ENCODE peak calls at places on chromosome 18, in six cellular contexts. One of them, this sample, is unnamed.

GRCh38 chr18:52326001-52326400 is 14.0 kb upstream of the DCC start:
- DNase-seq in neural crest cell: no peak
- DNase-seq in stimulated activated CD8-positive, alpha-beta memory T cell treated with anti-CD3 and anti-CD28 coated beads, Interleukin-4, amount 100 ng/mL, for 24 hours: no peak
- DNase-seq in hepatic stellate cell: no peak
- DNase-seq in WTC11: no peak
- DNase-seq in epithelial cell of esophagus: no peak
- DNase-seq in this sample: peak

GRCh38 chr18:8052237-8052701 is 485.2 kb downstream of the PTPRM start:
- DNase-seq in hepatic stellate cell: no peak
- DNase-seq in neural crest cell: no peak
- DNase-seq in WTC11: no peak
- DNase-seq in epithelial cell of esophagus: peak
- DNase-seq in stimulated activated CD8-positive, alpha-beta memory T cell treated with anti-CD3 and anti-CD28 coated beads, Interleukin-4, amount 100 ng/mL, for 24 hours: no peak
- DNase-seq in this sample: no peak

GRCh38 chr18:3037423-3037915 is 24.5 kb upstream of the LPIN2 start:
- DNase-seq in epithelial cell of esophagus: peak
- DNase-seq in stimulated activated CD8-positive, alpha-beta memory T cell treated with anti-CD3 and anti-CD28 coated beads, Interleukin-4, amount 100 ng/mL, for 24 hours: no peak
- DNase-seq in WTC11: no peak
- DNase-seq in neural crest cell: no peak
- DNase-seq in hepatic stellate cell: peak
- DNase-seq in this sample: peak

GRCh38 chr18:44740000-44740399 is 59.3 kb downstream of the SETBP1 start:
- DNase-seq in WTC11: no peak
- DNase-seq in epithelial cell of esophagus: peak
- DNase-seq in stimulated activated CD8-positive, alpha-beta memory T cell treated with anti-CD3 and anti-CD28 coated beads, Interleukin-4, amount 100 ng/mL, for 24 hours: no peak
- DNase-seq in hepatic stellate cell: no peak
- DNase-seq in neural crest cell: no peak
- DNase-seq in this sample: peak

GRCh38 chr18:50104421-50104820 is 90.5 kb downstream of the MYO5B start:
- DNase-seq in WTC11: no peak
- DNase-seq in neural crest cell: no peak
- DNase-seq in stimulated activated CD8-positive, alpha-beta memory T cell treated with anti-CD3 and anti-CD28 coated beads, Interleukin-4, amount 100 ng/mL, for 24 hours: no peak
- DNase-seq in hepatic stellate cell: no peak
- DNase-seq in epithelial cell of esophagus: peak
- DNase-seq in this sample: peak

GRCh38 chr18:32919799-32920198 is 147.0 kb upstream of the KLHL14 start:
- DNase-seq in neural crest cell: no peak
- DNase-seq in hepatic stellate cell: no peak
- DNase-seq in stimulated activated CD8-positive, alpha-beta memory T cell treated with anti-CD3 and anti-CD28 coated beads, Interleukin-4, amount 100 ng/mL, for 24 hours: no peak
- DNase-seq in epithelial cell of esophagus: peak
- DNase-seq in WTC11: peak
- DNase-seq in this sample: peak

GRCh38 chr18:28065031-28065792 is 111.7 kb downstream of the CDH2 start:
- DNase-seq in epithelial cell of esophagus: peak
- DNase-seq in WTC11: no peak
- DNase-seq in stimulated activated CD8-positive, alpha-beta memory T cell treated with anti-CD3 and anti-CD28 coated beads, Interleukin-4, amount 100 ng/mL, for 24 hours: no peak
- DNase-seq in hepatic stellate cell: peak
- DNase-seq in neural crest cell: no peak
- DNase-seq in this sample: peak

GRCh38 chr18:23207994-23208393 is 72.7 kb downstream of the CABLES1 start:
- DNase-seq in neural crest cell: no peak
- DNase-seq in hepatic stellate cell: no peak
- DNase-seq in WTC11: no peak
- DNase-seq in epithelial cell of esophagus: no peak
- DNase-seq in stimulated activated CD8-positive, alpha-beta memory T cell treated with anti-CD3 and anti-CD28 coated beads, Interleukin-4, amount 100 ng/mL, for 24 hours: no peak
- DNase-seq in this sample: no peak

GRCh38 chr18:52070295-52070756 is 269.7 kb upstream of the DCC start:
- DNase-seq in hepatic stellate cell: no peak
- DNase-seq in stimulated activated CD8-positive, alpha-beta memory T cell treated with anti-CD3 and anti-CD28 coated beads, Interleukin-4, amount 100 ng/mL, for 24 hours: no peak
- DNase-seq in neural crest cell: no peak
- DNase-seq in epithelial cell of esophagus: no peak
- DNase-seq in WTC11: no peak
- DNase-seq in this sample: peak

GRCh38 chr18:5462227-5462626 is 81.6 kb downstream of the EPB41L3 start:
- DNase-seq in hepatic stellate cell: no peak
- DNase-seq in stimulated activated CD8-positive, alpha-beta memory T cell treated with anti-CD3 and anti-CD28 coated beads, Interleukin-4, amount 100 ng/mL, for 24 hours: no peak
- DNase-seq in epithelial cell of esophagus: no peak
- DNase-seq in neural crest cell: no peak
- DNase-seq in WTC11: no peak
- DNase-seq in this sample: no peak

GRCh38 chr18:54950221-54950620 is 9.0 kb downstream of the CCDC68 start:
- DNase-seq in epithelial cell of esophagus: peak
- DNase-seq in WTC11: no peak
- DNase-seq in hepatic stellate cell: no peak
- DNase-seq in stimulated activated CD8-positive, alpha-beta memory T cell treated with anti-CD3 and anti-CD28 coated beads, Interleukin-4, amount 100 ng/mL, for 24 hours: no peak
- DNase-seq in neural crest cell: no peak
- DNase-seq in this sample: peak

GRCh38 chr18:62339106-62339988 is 14.2 kb downstream of the TNFRSF11A start:
- DNase-seq in WTC11: peak
- DNase-seq in stimulated activated CD8-positive, alpha-beta memory T cell treated with anti-CD3 and anti-CD28 coated beads, Interleukin-4, amount 100 ng/mL, for 24 hours: no peak
- DNase-seq in neural crest cell: no peak
- DNase-seq in hepatic stellate cell: no peak
- DNase-seq in epithelial cell of esophagus: peak
- DNase-seq in this sample: peak

GRCh38 chr18:49111191-49111988 is 160.6 kb upstream of the SMAD7 start:
- DNase-seq in epithelial cell of esophagus: no peak
- DNase-seq in hepatic stellate cell: no peak
- DNase-seq in WTC11: no peak
- DNase-seq in neural crest cell: no peak
- DNase-seq in stimulated activated CD8-positive, alpha-beta memory T cell treated with anti-CD3 and anti-CD28 coated beads, Interleukin-4, amount 100 ng/mL, for 24 hours: no peak
- DNase-seq in this sample: peak

GRCh38 chr18:49839012-49839411 is 25.7 kb upstream of the ACAA2 start:
- DNase-seq in WTC11: no peak
- DNase-seq in hepatic stellate cell: no peak
- DNase-seq in epithelial cell of esophagus: peak
- DNase-seq in stimulated activated CD8-positive, alpha-beta memory T cell treated with anti-CD3 and anti-CD28 coated beads, Interleukin-4, amount 100 ng/mL, for 24 hours: no peak
- DNase-seq in neural crest cell: no peak
- DNase-seq in this sample: peak

GRCh38 chr18:62877448-62878221 is 162.3 kb downstream of the PHLPP1 start:
- DNase-seq in stimulated activated CD8-positive, alpha-beta memory T cell treated with anti-CD3 and anti-CD28 coated beads, Interleukin-4, amount 100 ng/mL, for 24 hours: no peak
- DNase-seq in WTC11: peak
- DNase-seq in neural crest cell: no peak
- DNase-seq in epithelial cell of esophagus: no peak
- DNase-seq in hepatic stellate cell: peak
- DNase-seq in this sample: peak

GRCh38 chr18:79405781-79406575 is 10.2 kb downstream of the NFATC1 start:
- DNase-seq in hepatic stellate cell: no peak
- DNase-seq in neural crest cell: no peak
- DNase-seq in WTC11: no peak
- DNase-seq in epithelial cell of esophagus: no peak
- DNase-seq in stimulated activated CD8-positive, alpha-beta memory T cell treated with anti-CD3 and anti-CD28 coated beads, Interleukin-4, amount 100 ng/mL, for 24 hours: peak
- DNase-seq in this sample: no peak

GRCh38 chr18:11489266-11489899 is 120.0 kb upstream of the SLC35G4 start:
- DNase-seq in epithelial cell of esophagus: no peak
- DNase-seq in stimulated activated CD8-positive, alpha-beta memory T cell treated with anti-CD3 and anti-CD28 coated beads, Interleukin-4, amount 100 ng/mL, for 24 hours: no peak
- DNase-seq in hepatic stellate cell: no peak
- DNase-seq in WTC11: no peak
- DNase-seq in neural crest cell: no peak
- DNase-seq in this sample: no peak

GRCh38 chr18:46794607-46795006 is 37.8 kb upstream of the ST8SIA5 start:
- DNase-seq in stimulated activated CD8-positive, alpha-beta memory T cell treated with anti-CD3 and anti-CD28 coated beads, Interleukin-4, amount 100 ng/mL, for 24 hours: no peak
- DNase-seq in hepatic stellate cell: no peak
- DNase-seq in neural crest cell: no peak
- DNase-seq in epithelial cell of esophagus: no peak
- DNase-seq in WTC11: no peak
- DNase-seq in this sample: no peak

GRCh38 chr18:36688020-36688965 is 140.5 kb downstream of the TPGS2 start:
- DNase-seq in epithelial cell of esophagus: peak
- DNase-seq in WTC11: peak
- DNase-seq in neural crest cell: peak
- DNase-seq in hepatic stellate cell: peak
- DNase-seq in stimulated activated CD8-positive, alpha-beta memory T cell treated with anti-CD3 and anti-CD28 coated beads, Interleukin-4, amount 100 ng/mL, for 24 hours: peak
- DNase-seq in this sample: peak

GRCh38 chr18:78525364-78526111 is 454.1 kb upstream of the SALL3 start:
- DNase-seq in epithelial cell of esophagus: no peak
- DNase-seq in WTC11: no peak
- DNase-seq in hepatic stellate cell: no peak
- DNase-seq in stimulated activated CD8-positive, alpha-beta memory T cell treated with anti-CD3 and anti-CD28 coated beads, Interleukin-4, amount 100 ng/mL, for 24 hours: no peak
- DNase-seq in neural crest cell: no peak
- DNase-seq in this sample: no peak

GRCh38 chr18:55706893-55707292 is 118.9 kb upstream of the TCF4 start:
- DNase-seq in neural crest cell: no peak
- DNase-seq in stimulated activated CD8-positive, alpha-beta memory T cell treated with anti-CD3 and anti-CD28 coated beads, Interleukin-4, amount 100 ng/mL, for 24 hours: no peak
- DNase-seq in epithelial cell of esophagus: peak
- DNase-seq in hepatic stellate cell: peak
- DNase-seq in WTC11: no peak
- DNase-seq in this sample: no peak

GRCh38 chr18:79823120-79823519 is 25.4 kb downstream of the KCNG2 start:
- DNase-seq in WTC11: no peak
- DNase-seq in stimulated activated CD8-positive, alpha-beta memory T cell treated with anti-CD3 and anti-CD28 coated beads, Interleukin-4, amount 100 ng/mL, for 24 hours: no peak
- DNase-seq in neural crest cell: no peak
- DNase-seq in epithelial cell of esophagus: no peak
- DNase-seq in hepatic stellate cell: no peak
- DNase-seq in this sample: no peak

GRCh38 chr18:56861244-56861643 is 210.1 kb downstream of the WDR7 start:
- DNase-seq in neural crest cell: no peak
- DNase-seq in WTC11: no peak
- DNase-seq in hepatic stellate cell: no peak
- DNase-seq in epithelial cell of esophagus: no peak
- DNase-seq in stimulated activated CD8-positive, alpha-beta memory T cell treated with anti-CD3 and anti-CD28 coated beads, Interleukin-4, amount 100 ng/mL, for 24 hours: no peak
- DNase-seq in this sample: no peak

GRCh38 chr18:80109676-80110078 is 615 bp downstream of the ADNP2 start:
- DNase-seq in stimulated activated CD8-positive, alpha-beta memory T cell treated with anti-CD3 and anti-CD28 coated beads, Interleukin-4, amount 100 ng/mL, for 24 hours: no peak
- DNase-seq in hepatic stellate cell: peak
- DNase-seq in WTC11: peak
- DNase-seq in epithelial cell of esophagus: peak
- DNase-seq in neural crest cell: peak
- DNase-seq in this sample: peak

GRCh38 chr18:24878289-24878688 is 417.9 kb downstream of the HRH4 start:
- DNase-seq in WTC11: no peak
- DNase-seq in neural crest cell: peak
- DNase-seq in hepatic stellate cell: peak
- DNase-seq in epithelial cell of esophagus: peak
- DNase-seq in stimulated activated CD8-positive, alpha-beta memory T cell treated with anti-CD3 and anti-CD28 coated beads, Interleukin-4, amount 100 ng/mL, for 24 hours: no peak
- DNase-seq in this sample: peak

GRCh38 chr18:76657428-76657827 is 162.4 kb upstream of the ZNF516 start:
- DNase-seq in neural crest cell: no peak
- DNase-seq in WTC11: no peak
- DNase-seq in epithelial cell of esophagus: no peak
- DNase-seq in stimulated activated CD8-positive, alpha-beta memory T cell treated with anti-CD3 and anti-CD28 coated beads, Interleukin-4, amount 100 ng/mL, for 24 hours: no peak
- DNase-seq in hepatic stellate cell: no peak
- DNase-seq in this sample: no peak

GRCh38 chr18:44464401-44465185 is 216.1 kb upstream of the SETBP1 start:
- DNase-seq in hepatic stellate cell: no peak
- DNase-seq in stimulated activated CD8-positive, alpha-beta memory T cell treated with anti-CD3 and anti-CD28 coated beads, Interleukin-4, amount 100 ng/mL, for 24 hours: no peak
- DNase-seq in epithelial cell of esophagus: peak
- DNase-seq in neural crest cell: no peak
- DNase-seq in WTC11: no peak
- DNase-seq in this sample: peak

GRCh38 chr18:21179590-21180220 is 62.3 kb upstream of the GREB1L start:
- DNase-seq in WTC11: peak
- DNase-seq in stimulated activated CD8-positive, alpha-beta memory T cell treated with anti-CD3 and anti-CD28 coated beads, Interleukin-4, amount 100 ng/mL, for 24 hours: peak
- DNase-seq in epithelial cell of esophagus: peak
- DNase-seq in hepatic stellate cell: peak
- DNase-seq in neural crest cell: peak
- DNase-seq in this sample: peak

GRCh38 chr18:62610509-62611394 is 87.9 kb downstream of the ZCCHC2 start:
- DNase-seq in epithelial cell of esophagus: no peak
- DNase-seq in neural crest cell: no peak
- DNase-seq in stimulated activated CD8-positive, alpha-beta memory T cell treated with anti-CD3 and anti-CD28 coated beads, Interleukin-4, amount 100 ng/mL, for 24 hours: no peak
- DNase-seq in hepatic stellate cell: no peak
- DNase-seq in WTC11: peak
- DNase-seq in this sample: no peak

GRCh38 chr18:46628206-46628605 is 28.8 kb downstream of the LOXHD1 start:
- DNase-seq in stimulated activated CD8-positive, alpha-beta memory T cell treated with anti-CD3 and anti-CD28 coated beads, Interleukin-4, amount 100 ng/mL, for 24 hours: no peak
- DNase-seq in WTC11: no peak
- DNase-seq in epithelial cell of esophagus: no peak
- DNase-seq in hepatic stellate cell: no peak
- DNase-seq in neural crest cell: no peak
- DNase-seq in this sample: no peak

GRCh38 chr18:10006261-10006903 is 92.6 kb downstream of the VAPA start:
- DNase-seq in epithelial cell of esophagus: peak
- DNase-seq in WTC11: no peak
- DNase-seq in hepatic stellate cell: peak
- DNase-seq in neural crest cell: no peak
- DNase-seq in stimulated activated CD8-positive, alpha-beta memory T cell treated with anti-CD3 and anti-CD28 coated beads, Interleukin-4, amount 100 ng/mL, for 24 hours: no peak
- DNase-seq in this sample: no peak

GRCh38 chr18:5068856-5069255 is 128.2 kb downstream of the AKAIN1 start:
- DNase-seq in hepatic stellate cell: no peak
- DNase-seq in neural crest cell: no peak
- DNase-seq in epithelial cell of esophagus: no peak
- DNase-seq in stimulated activated CD8-positive, alpha-beta memory T cell treated with anti-CD3 and anti-CD28 coated beads, Interleukin-4, amount 100 ng/mL, for 24 hours: no peak
- DNase-seq in WTC11: no peak
- DNase-seq in this sample: no peak

GRCh38 chr18:46310258-46310657 is 206.1 kb downstream of the HAUS1 start:
- DNase-seq in epithelial cell of esophagus: peak
- DNase-seq in stimulated activated CD8-positive, alpha-beta memory T cell treated with anti-CD3 and anti-CD28 coated beads, Interleukin-4, amount 100 ng/mL, for 24 hours: no peak
- DNase-seq in neural crest cell: no peak
- DNase-seq in WTC11: no peak
- DNase-seq in hepatic stellate cell: no peak
- DNase-seq in this sample: peak

GRCh38 chr18:13220326-13220991 is 1.9 kb downstream of the LDLRAD4 start:
- DNase-seq in stimulated activated CD8-positive, alpha-beta memory T cell treated with anti-CD3 and anti-CD28 coated beads, Interleukin-4, amount 100 ng/mL, for 24 hours: no peak
- DNase-seq in neural crest cell: no peak
- DNase-seq in epithelial cell of esophagus: no peak
- DNase-seq in hepatic stellate cell: no peak
- DNase-seq in WTC11: no peak
- DNase-seq in this sample: no peak

GRCh38 chr18:49185636-49186035 is 234.9 kb upstream of the SMAD7 start:
- DNase-seq in neural crest cell: no peak
- DNase-seq in hepatic stellate cell: no peak
- DNase-seq in epithelial cell of esophagus: peak
- DNase-seq in stimulated activated CD8-positive, alpha-beta memory T cell treated with anti-CD3 and anti-CD28 coated beads, Interleukin-4, amount 100 ng/mL, for 24 hours: no peak
- DNase-seq in WTC11: no peak
- DNase-seq in this sample: no peak

GRCh38 chr18:9242987-9243386 is 91.6 kb upstream of the TWSG1 start:
- DNase-seq in epithelial cell of esophagus: no peak
- DNase-seq in WTC11: no peak
- DNase-seq in neural crest cell: no peak
- DNase-seq in hepatic stellate cell: no peak
- DNase-seq in stimulated activated CD8-positive, alpha-beta memory T cell treated with anti-CD3 and anti-CD28 coated beads, Interleukin-4, amount 100 ng/mL, for 24 hours: no peak
- DNase-seq in this sample: no peak

GRCh38 chr18:54742654-54743053 is 85.6 kb upstream of the RAB27B start:
- DNase-seq in stimulated activated CD8-positive, alpha-beta memory T cell treated with anti-CD3 and anti-CD28 coated beads, Interleukin-4, amount 100 ng/mL, for 24 hours: no peak
- DNase-seq in epithelial cell of esophagus: peak
- DNase-seq in hepatic stellate cell: peak
- DNase-seq in neural crest cell: no peak
- DNase-seq in WTC11: no peak
- DNase-seq in this sample: peak

GRCh38 chr18:50560681-50561629 is 1.1 kb downstream of the MAPK4 start:
- DNase-seq in epithelial cell of esophagus: no peak
- DNase-seq in stimulated activated CD8-positive, alpha-beta memory T cell treated with anti-CD3 and anti-CD28 coated beads, Interleukin-4, amount 100 ng/mL, for 24 hours: no peak
- DNase-seq in neural crest cell: peak
- DNase-seq in hepatic stellate cell: no peak
- DNase-seq in WTC11: peak
- DNase-seq in this sample: peak

GRCh38 chr18:8095947-8096570 is 513.2 kb upstream of the RAB12 start:
- DNase-seq in neural crest cell: no peak
- DNase-seq in epithelial cell of esophagus: no peak
- DNase-seq in hepatic stellate cell: no peak
- DNase-seq in WTC11: no peak
- DNase-seq in stimulated activated CD8-positive, alpha-beta memory T cell treated with anti-CD3 and anti-CD28 coated beads, Interleukin-4, amount 100 ng/mL, for 24 hours: no peak
- DNase-seq in this sample: no peak